ENCODE peak calls at places on chromosomes 7 and 10, in six cellular contexts. N is IMR-90, E is esophagus squamous epithelium, D is Panc1, R is ascending aorta, Y is sigmoid colon. U is an unnamed sample. For H3K4me1, the result is how much of the 10 kb centered on the place peaks cover.

GRCh38 chr10:17129711-17130110 is at the start of gene CUBN:
- DNase-seq in N (no peak), E (no peak), D (no peak), R (no peak), Y (no peak), U (no peak)

GRCh38 chr7:64999165-65000004 is 7.1 kb downstream of the ERV3-1 start:
- DNase-seq in N (peak), E (no peak), D (no peak), R (peak), Y (no peak), U (peak)

GRCh38 chr7:34069676-34070075 is 164.3 kb downstream of the BMPER start:
- DNase-seq in N (peak), E (no peak), D (no peak), R (no peak), Y (no peak), U (no peak)

GRCh38 chr10:133444342-133445267 is 9.1 kb upstream of the SCART1 start:
- DNase-seq in N (no peak), E (no peak), D (no peak), R (no peak), Y (peak), U (no peak)

GRCh38 chr7:142384508-142384922 is 126.7 kb upstream of the PRSS58 start:
- DNase-seq in N (peak), E (no peak), D (no peak), R (no peak), Y (no peak), U (no peak)

GRCh38 chr7:45917658-45918057 is 3.4 kb downstream of the IGFBP3 start:
- DNase-seq in N (peak), E (no peak), D (no peak), R (peak), Y (peak), U (peak)

GRCh38 chr7:97499204-97499603 is 232.7 kb upstream of the TAC1 start:
- DNase-seq in N (no peak), E (no peak), D (peak), R (no peak), Y (no peak), U (peak)

GRCh38 chr10:124231188-124232135 is 138.1 kb upstream of the CHST15 start:
- DNase-seq in N (no peak), E (no peak), D (no peak), R (peak), Y (no peak), U (peak)

GRCh38 chr7:138186951-138187351 is 110.7 kb downstream of the AKR1D1 start:
- DNase-seq in N (peak), E (no peak), D (no peak), R (no peak), Y (no peak), U (no peak)

GRCh38 chr7:23214423-23214822 is 32.2 kb upstream of the GPNMB start:
- DNase-seq in N (no peak), E (no peak), D (no peak), R (no peak), Y (no peak), U (no peak)

GRCh38 chr10:47176206-47176902 is 123.6 kb upstream of the GDF10 start:
- DNase-seq in N (no peak), E (no peak), D (no peak), R (no peak), Y (no peak), U (no peak)

GRCh38 chr10:131724891-131725735 is 175.7 kb upstream of the PPP2R2D start:
- DNase-seq in N (no peak), E (no peak), D (no peak), R (peak), Y (peak), U (no peak)

GRCh38 chr7:139772115-139772514 is 5.7 kb downstream of the HIPK2 start:
- DNase-seq in N (no peak), E (no peak), D (no peak), R (no peak), Y (no peak), U (no peak)

DNA sequence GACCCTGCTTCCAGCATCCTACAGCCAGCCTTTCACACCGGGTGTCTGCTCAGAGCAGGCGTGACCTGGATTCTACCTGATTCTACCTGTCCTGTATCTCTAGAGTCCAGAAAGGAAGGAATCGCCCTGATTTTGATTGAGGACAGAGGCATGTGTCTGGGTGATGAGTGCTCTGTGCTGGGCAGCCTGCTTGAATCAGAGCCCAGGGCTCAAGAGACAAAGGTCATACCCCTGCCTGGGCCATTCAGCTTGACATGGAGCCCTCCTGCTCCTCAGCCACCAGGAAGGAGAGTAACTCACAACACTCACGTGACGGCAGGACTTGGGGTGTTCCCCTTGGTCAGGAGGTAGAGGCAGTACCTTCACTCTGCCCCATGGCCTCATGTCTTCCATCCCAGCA is 11.2 kb downstream of the GAD2 start:
- DNase-seq in N (no peak), E (no peak), D (no peak), R (no peak), Y (no peak), U (no peak)
- H3K4me1 ChIP-seq in N (under half), E (under half), D (under half), R (under half), Y (under half), U (under half)

GRCh38 chr7:74101061-74101681 is 17.6 kb downstream of the LIMK1 start:
- DNase-seq in N (no peak), E (no peak), D (no peak), R (no peak), Y (peak), U (peak)
- H3K4me1 ChIP-seq in N (under half), E (under half), D (under half), R (under half), Y (under half), U (half or more)

DNA sequence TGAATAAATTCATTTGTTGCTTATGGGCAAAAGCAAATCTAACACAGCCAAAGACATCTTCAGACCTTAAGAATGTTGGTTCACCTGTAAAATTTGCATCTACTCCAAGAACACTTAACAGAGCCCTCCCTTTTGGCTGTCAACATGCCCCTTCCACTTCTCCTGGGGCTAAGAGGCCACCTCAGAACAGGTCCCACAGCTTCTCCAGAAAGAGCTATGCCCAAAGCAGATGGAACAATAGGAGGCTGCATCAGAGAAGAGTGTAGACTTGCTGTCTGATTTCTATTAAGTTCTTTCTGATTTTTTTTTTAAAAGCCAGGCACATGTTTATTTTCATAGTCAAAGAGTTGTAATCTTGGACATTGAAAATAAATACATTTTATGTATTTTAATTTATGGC is 26.1 kb upstream of the TRIL start:
- DNase-seq in N (no peak), E (no peak), D (no peak), R (no peak), Y (no peak), U (no peak)
- H3K4me1 ChIP-seq in N (under half), E (under half), D (under half), R (under half), Y (under half), U (under half)

DNA sequence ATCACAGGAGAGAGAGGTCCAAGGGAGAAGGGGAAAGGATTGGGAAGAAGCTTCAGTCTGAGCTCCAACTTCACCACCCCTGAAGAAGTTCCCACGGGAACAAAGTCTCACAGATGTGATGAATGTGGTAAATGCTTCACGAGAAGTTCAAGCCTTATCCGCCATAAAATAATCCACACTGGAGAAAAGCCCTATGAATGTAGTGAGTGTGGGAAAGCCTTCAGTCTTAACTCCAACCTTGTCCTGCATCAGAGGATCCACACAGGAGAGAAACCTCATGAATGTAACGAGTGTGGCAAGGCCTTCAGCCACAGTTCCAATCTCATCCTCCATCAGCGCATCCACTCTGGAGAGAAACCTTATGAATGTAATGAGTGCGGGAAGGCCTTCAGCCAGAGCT is 16.0 kb upstream of the ZSCAN21 start:
- DNase-seq in N (no peak), E (no peak), D (no peak), R (no peak), Y (no peak), U (no peak)
- H3K4me1 ChIP-seq in N (under half), E (under half), D (under half), R (under half), Y (under half), U (under half)

GRCh38 chr10:6047326-6047611 is 14.9 kb downstream of the IL2RA start:
- DNase-seq in N (no peak), E (no peak), D (no peak), R (no peak), Y (no peak), U (no peak)

GRCh38 chr10:6046458-6047325 is 15.5 kb downstream of the IL2RA start:
- DNase-seq in N (no peak), E (no peak), D (no peak), R (peak), Y (peak), U (no peak)

GRCh38 chr10:6044651-6045599 is 17.2 kb downstream of the IL2RA start:
- DNase-seq in N (no peak), E (no peak), D (no peak), R (peak), Y (peak), U (no peak)

GRCh38 chr10:6044060-6044459 is 18.1 kb downstream of the IL2RA start:
- DNase-seq in N (no peak), E (no peak), D (no peak), R (no peak), Y (peak), U (no peak)

GRCh38 chr10:6045600-6046457 is 16.3 kb downstream of the IL2RA start:
- DNase-seq in N (no peak), E (no peak), D (no peak), R (peak), Y (peak), U (no peak)
- H3K4me1 ChIP-seq in N (under half), E (under half), D (under half), R (under half), Y (under half), U (under half)

DNA sequence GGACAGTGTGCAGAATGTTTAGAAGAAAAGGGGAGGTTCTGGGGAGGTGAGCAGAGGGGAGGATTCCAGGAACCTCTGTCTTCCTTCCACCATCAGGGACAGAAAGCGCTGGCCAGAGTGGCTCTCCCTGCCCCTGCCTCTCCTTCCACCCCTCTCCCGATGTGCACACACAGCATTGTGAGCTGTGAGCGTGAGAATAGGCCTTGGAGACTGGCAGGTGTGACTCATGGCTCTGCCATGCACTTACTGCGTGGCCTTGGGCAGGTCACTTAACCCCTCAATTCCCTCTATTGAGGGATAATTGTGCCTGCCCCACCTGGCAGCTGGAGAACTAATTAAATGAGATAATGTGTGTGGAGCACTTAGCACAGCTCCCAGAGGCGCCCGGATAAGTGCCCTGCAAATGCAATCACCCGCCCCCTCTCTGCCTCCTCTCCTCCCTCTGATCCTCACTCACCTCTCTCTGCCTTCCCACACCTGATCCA is 115.4 kb downstream of the ZMIZ1 start:
- DNase-seq in N (peak), E (no peak), D (no peak), R (no peak), Y (no peak), U (peak)
- H3K4me1 ChIP-seq in N (half or more), E (under half), D (under half), R (under half), Y (half or more), U (under half)

GRCh38 chr10:91452063-91452462 is 41.9 kb downstream of the HECTD2 start:
- DNase-seq in N (no peak), E (no peak), D (no peak), R (no peak), Y (no peak), U (no peak)
- H3K4me1 ChIP-seq in N (under half), E (under half), D (under half), R (under half), Y (under half), U (under half)

DNA sequence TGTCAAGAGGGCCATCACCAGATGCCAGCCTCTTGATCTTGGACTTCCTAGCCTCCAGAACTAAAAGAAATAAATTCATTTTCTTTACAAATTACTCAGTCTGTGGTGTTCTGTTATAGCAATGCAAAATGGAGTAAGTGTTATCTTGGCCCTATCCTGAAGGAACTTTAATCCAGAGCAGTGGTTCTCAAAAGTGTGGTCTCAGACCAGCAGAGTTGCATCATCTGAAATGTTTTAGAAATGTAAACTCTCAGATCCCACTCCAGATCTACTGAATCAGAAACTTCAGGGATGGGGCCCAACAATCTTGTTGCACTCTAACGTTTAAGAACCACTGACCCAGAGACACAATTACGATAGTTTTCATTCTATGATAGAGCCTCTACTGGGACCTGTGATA is 3.2 kb upstream of the SUPV3L1 start:
- DNase-seq in N (no peak), E (no peak), D (no peak), R (no peak), Y (no peak), U (no peak)
- H3K4me1 ChIP-seq in N (under half), E (under half), D (under half), R (under half), Y (under half), U (under half)

DNA sequence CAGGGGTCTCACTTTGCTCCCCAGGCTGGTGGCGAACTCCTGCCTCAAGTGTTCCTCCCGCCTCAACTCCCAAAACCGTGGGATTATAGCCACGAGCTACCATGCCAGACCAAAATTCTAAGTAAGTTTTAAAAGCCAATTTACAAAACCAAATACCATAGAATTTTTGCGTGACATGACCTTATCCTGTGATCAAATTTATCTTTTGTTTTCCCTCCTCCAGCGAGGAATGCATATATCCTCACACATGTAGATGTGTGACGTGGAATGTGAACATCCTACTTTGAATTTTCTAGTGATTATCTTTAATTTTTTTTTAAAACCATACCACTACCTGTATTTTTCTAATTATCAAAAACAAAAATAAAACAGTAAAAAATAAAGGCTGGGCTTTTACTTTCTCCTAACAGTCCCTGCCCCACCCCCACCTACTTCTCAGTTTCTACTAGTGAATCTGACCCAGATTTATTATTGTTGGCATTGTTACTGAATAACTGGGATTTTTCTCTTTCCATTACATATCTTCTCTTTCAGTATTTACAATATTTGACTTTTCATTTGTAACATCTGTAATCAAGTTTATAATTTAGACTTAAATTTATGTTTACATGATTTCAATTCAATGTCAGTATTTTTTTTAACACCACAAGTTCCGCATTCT is 26.0 kb downstream of the CYTH3 start:
- DNase-seq in N (peak), E (no peak), D (no peak), R (no peak), Y (no peak), U (no peak)
- H3K4me1 ChIP-seq in N (under half), E (under half), D (under half), R (under half), Y (under half), U (under half)

U was measured in Karpas-422.